ENCODE peak calls at places on chromosomes 2 and 18, in four cellular contexts. L is frontal cortex, M is ACHN, F is EL. J is an unnamed sample.
A peak's percentile ranks its signal among the peaks of the same experiment; 100 is the strongest.

GRCh38 chr2:85340034-85340892 is 12.5 kb upstream of the TGOLN2 start:
- DNase-seq in F (no peak), M (no peak), L (no peak), J (no peak)

GRCh38 chr2:37629529-37629928 is 41.9 kb downstream of the CDC42EP3 start:
- DNase-seq in M (no peak), L (no peak), F (peak; percentile 58), J (no peak)

GRCh38 chr2:147862859-147863516 is 18.2 kb downstream of the ACVR2A start:
- DNase-seq in L (no peak), F (no peak), M (no peak), J (no peak)

GRCh38 chr2:161243873-161244272 is 64.4 kb upstream of the PSMD14 start:
- DNase-seq in F (no peak), L (no peak), M (peak; percentile 42), J (no peak)

GRCh38 chr2:8314063-8314462 is 367.8 kb upstream of the ID2 start:
- DNase-seq in M (no peak), L (no peak), F (no peak), J (no peak)

GRCh38 chr2:105409717-105410116 is 10.9 kb upstream of the FHL2 start:
- DNase-seq in M (peak; percentile 84), F (peak; percentile 77), L (peak; percentile 39), J (peak; percentile 83)

GRCh38 chr18:58762781-58763171 is 91.5 kb downstream of the MALT1 start:
- DNase-seq in L (no peak), M (no peak), F (no peak), J (no peak)

GRCh38 chr2:217903859-217904613 is 98.8 kb downstream of the TNS1 start:
- DNase-seq in F (no peak), L (peak; percentile 50), M (no peak), J (peak; percentile 81)

GRCh38 chr18:38493991-38494559 is 928.5 kb upstream of the CELF4 start:
- DNase-seq in M (no peak), F (no peak), L (no peak), J (no peak)

GRCh38 chr18:68995675-68996074 is 197.8 kb downstream of the CCDC102B start:
- DNase-seq in M (no peak), L (no peak), F (no peak), J (no peak)

GRCh38 chr2:53755022-53755630 is 12.5 kb upstream of the CHAC2 start:
- DNase-seq in M (no peak), L (no peak), F (no peak), J (peak; percentile 35)

GRCh38 chr2:3651686-3652516 is 6.1 kb upstream of the ALLC start:
- DNase-seq in F (peak; percentile 11), M (no peak), L (peak; percentile 58), J (peak; percentile 62)

GRCh38 chr2:170361359-170361936 is 183.5 kb downstream of the MYO3B start:
- DNase-seq in M (peak; percentile 64), F (peak; percentile 41), L (no peak), J (peak; percentile 53)

GRCh38 chr2:189486237-189486770 is 45.0 kb downstream of the WDR75 start:
- DNase-seq in M (no peak), F (no peak), L (no peak), J (no peak)

GRCh38 chr18:75052475-75052874 is 156.5 kb downstream of the PTGR3 start:
- DNase-seq in F (no peak), M (no peak), L (no peak), J (no peak)

GRCh38 chr2:144511222-144511855 is 8.6 kb downstream of the ZEB2 start:
- DNase-seq in L (no peak), M (peak; percentile 20), F (no peak), J (no peak)

GRCh38 chr18:63795611-63796010 is 20.4 kb downstream of the SERPINB7 start:
- DNase-seq in F (no peak), L (no peak), M (no peak), J (no peak)

GRCh38 chr18:79942786-79943607 is 8.5 kb downstream of the SLC66A2 start:
- DNase-seq in M (no peak), F (no peak), L (no peak), J (peak; percentile 28)

GRCh38 chr2:52968043-52968442 is 799.6 kb upstream of the CHAC2 start:
- DNase-seq in L (no peak), M (no peak), F (no peak), J (no peak)

GRCh38 chr2:129009555-129010146 is 691.0 kb upstream of the HS6ST1 start:
- DNase-seq in F (no peak), M (no peak), L (no peak), J (no peak)

GRCh38 chr2:27086722-27087446 is at the start of gene KHK:
- DNase-seq in F (peak; percentile 44), M (peak; percentile 61), L (peak; percentile 68), J (peak; percentile 61)

GRCh38 chr2:44927979-44928659 is 13.4 kb upstream of the SIX3 start:
- DNase-seq in L (no peak), F (no peak), M (no peak), J (no peak)

GRCh38 chr2:120342451-120342850 is 3.5 kb upstream of the INHBB start:
- DNase-seq in L (no peak), F (no peak), M (no peak), J (no peak)

J was measured in stomach.